ENCODE peak calls at places on chromosome 13, in five cellular contexts. P, E, B, L and T are unnamed samples.

GRCh38 chr13:45838171-45838745 is 13.3 kb downstream of the SIAH3 start:
- DNase-seq in L (no peak), E (no peak), B (no peak), P (no peak), T (no peak)

GRCh38 chr13:62544928-62545327 is 1129.3 kb upstream of the PCDH20 start:
- DNase-seq in L (no peak), B (no peak), E (no peak), P (no peak), T (no peak)

GRCh38 chr13:77928909-77929308 is 10.3 kb upstream of the EDNRB start:
- DNase-seq in E (no peak), B (no peak), P (no peak), L (no peak), T (no peak)

GRCh38 chr13:114202581-114202980 is 23.5 kb downstream of the CFAP97D2 start:
- DNase-seq in L (no peak), B (no peak), E (no peak), P (no peak), T (no peak)

GRCh38 chr13:96053003-96053703 is at the start of gene UGGT2:
- DNase-seq in L (no peak), B (peak; percentile 99), P (peak; percentile 91), E (peak; percentile 96), T (peak; percentile 96)

GRCh38 chr13:30043631-30043925 is 193.2 kb upstream of the UBL3 start:
- DNase-seq in B (no peak), E (no peak), P (no peak), L (no peak), T (no peak)

GRCh38 chr13:100520936-100521765 is 67.4 kb downstream of the GGACT start:
- DNase-seq in P (no peak), B (no peak), E (no peak), L (no peak), T (no peak)

GRCh38 chr13:63287926-63288325 is 1872.3 kb upstream of the PCDH20 start:
- DNase-seq in E (no peak), L (no peak), P (no peak), B (no peak), T (no peak)

GRCh38 chr13:27917121-27917947 is 2.5 kb upstream of the PDX1 start:
- DNase-seq in E (no peak), B (no peak), P (no peak), L (no peak), T (no peak)

GRCh38 chr13:94858856-94859811 is 146.8 kb upstream of the SOX21 start:
- DNase-seq in L (no peak), E (peak; percentile 67), B (peak; percentile 76), P (no peak), T (peak; percentile 66)

GRCh38 chr13:49214917-49215376 is 5.2 kb upstream of the MLNR start:
- DNase-seq in L (peak; percentile 23), E (no peak), B (peak; percentile 52), P (peak; percentile 19), T (no peak)

GRCh38 chr13:44120814-44121505 is 241.3 kb downstream of the LACC1 start:
- DNase-seq in L (no peak), E (no peak), B (no peak), P (no peak), T (no peak)

GRCh38 chr13:91187522-91187921 is 160.0 kb upstream of the MIR17HG start:
- DNase-seq in E (no peak), L (no peak), P (no peak), B (no peak), T (no peak)

GRCh38 chr13:74197686-74198085 is 63.5 kb upstream of the KLF12 start:
- DNase-seq in P (no peak), B (no peak), L (no peak), E (no peak), T (no peak)

GRCh38 chr13:73985789-73986188 is 148.4 kb downstream of the KLF12 start:
- DNase-seq in B (no peak), E (no peak), L (no peak), P (no peak), T (no peak)

GRCh38 chr13:20359335-20359734 is 127.2 kb upstream of the GJB6 start:
- DNase-seq in B (no peak), L (no peak), P (peak; percentile 6), E (no peak), T (no peak)

GRCh38 chr13:44575741-44576395 is at the start of gene TSC22D1:
- DNase-seq in E (peak; percentile 42), L (peak; percentile 72), P (no peak), B (peak; percentile 80), T (peak; percentile 75)

GRCh38 chr13:52808842-52809219 is 39.6 kb downstream of the PCDH8 start:
- DNase-seq in E (no peak), B (no peak), P (no peak), L (no peak), T (no peak)

GRCh38 chr13:40060318-40061007 is 405.0 kb downstream of the COG6 start:
- DNase-seq in L (no peak), B (peak; percentile 61), E (peak; percentile 46), P (no peak), T (peak; percentile 46)
- H3K27ac ChIP-seq in L (no peak overlapping the region), B (no peak overlapping the region), E (no peak overlapping the region), P (no peak overlapping the region), T (no peak overlapping the region)

GRCh38 chr13:25677956-25678355 is 306.2 kb downstream of the ATP8A2 start:
- DNase-seq in E (no peak), L (no peak), P (no peak), B (no peak), T (no peak)

GRCh38 chr13:25679154-25679553 is 307.4 kb downstream of the ATP8A2 start:
- DNase-seq in E (no peak), P (no peak), L (no peak), B (no peak), T (no peak)

GRCh38 chr13:25678398-25678797 is 306.6 kb downstream of the ATP8A2 start:
- DNase-seq in B (no peak), E (no peak), L (peak; percentile 5), P (no peak), T (no peak)

GRCh38 chr13:25682221-25682620 is 310.4 kb downstream of the ATP8A2 start:
- DNase-seq in E (no peak), L (no peak), B (no peak), P (no peak), T (no peak)

DNA sequence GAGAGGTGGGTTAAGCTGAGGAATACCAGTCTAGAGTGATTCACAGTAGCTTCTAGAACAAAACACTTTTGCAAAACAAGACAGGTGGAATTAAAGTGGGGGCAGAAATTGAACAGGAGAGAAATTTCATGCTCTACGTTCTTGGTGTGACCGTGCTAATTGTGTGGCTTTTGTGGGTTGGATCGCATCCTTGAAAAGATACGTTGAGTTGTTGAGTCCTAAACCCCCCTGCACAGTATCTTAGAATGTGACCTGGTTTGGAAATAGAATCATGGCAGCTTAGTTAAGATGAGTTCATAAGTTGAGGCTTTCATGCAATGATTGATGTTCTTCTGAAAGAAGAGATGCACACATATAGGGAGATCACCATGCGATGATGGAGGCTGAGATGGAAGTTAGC is 308.2 kb downstream of the ATP8A2 start:
- DNase-seq in L (no peak), P (no peak), E (no peak), B (no peak), T (no peak)
- H3K27ac ChIP-seq in L (no peak overlapping the region), P (no peak overlapping the region), E (no peak overlapping the region), B (no peak overlapping the region), T (no peak overlapping the region)

DNA sequence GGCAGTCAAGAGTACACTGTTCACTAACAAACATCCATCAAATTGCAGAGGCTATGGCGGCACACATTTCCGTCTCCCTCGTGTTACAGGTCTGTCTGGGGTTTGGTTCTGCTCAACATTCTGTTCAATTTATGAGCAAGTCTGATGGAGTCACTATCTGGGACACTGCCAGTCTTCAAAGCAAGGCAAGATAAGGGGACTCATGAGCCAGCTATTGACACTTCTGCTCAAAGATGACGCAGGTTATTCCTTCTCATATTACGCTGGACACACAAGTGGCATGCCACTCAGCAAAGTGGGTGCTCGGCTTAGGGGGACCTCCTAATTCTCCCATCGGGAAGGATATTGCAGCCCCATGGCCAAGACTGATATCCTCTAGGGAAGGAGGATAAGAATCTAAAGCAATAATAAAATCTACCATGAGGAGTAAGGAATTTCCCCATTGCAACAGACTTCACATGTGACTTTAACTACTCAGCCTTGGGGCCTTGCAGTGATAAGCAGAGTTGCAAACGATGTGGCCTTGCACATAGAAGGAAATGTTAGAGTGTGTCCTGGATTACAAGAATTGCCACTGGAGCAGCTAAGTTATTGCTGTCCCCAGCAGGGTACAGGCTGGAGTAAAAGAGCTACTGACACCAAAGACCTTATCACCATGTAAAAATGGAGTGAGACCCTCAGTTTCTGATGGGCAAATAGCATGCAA is 306.2 kb downstream of the IRS2 start:
- DNase-seq in B (no peak), L (no peak), P (no peak), E (no peak), T (no peak)
- H3K27ac ChIP-seq in B (peak overlapping the region; percentile 20), L (no peak overlapping the region), P (no peak overlapping the region), E (no peak overlapping the region), T (no peak overlapping the region)

GRCh38 chr13:98264877-98265276 is 87.8 kb upstream of the RNF113B start:
- DNase-seq in B (no peak), L (no peak), E (no peak), P (no peak), T (no peak)

GRCh38 chr13:98265669-98266551 is 88.8 kb upstream of the RNF113B start:
- DNase-seq in P (no peak), L (no peak), E (no peak), B (no peak), T (no peak)

GRCh38 chr13:98269386-98269785 is 92.3 kb upstream of the RNF113B start:
- DNase-seq in E (no peak), P (no peak), B (no peak), L (no peak), T (no peak)

GRCh38 chr13:98263841-98264240 is 86.8 kb upstream of the RNF113B start:
- DNase-seq in P (no peak), B (no peak), L (no peak), E (no peak), T (no peak)

DNA sequence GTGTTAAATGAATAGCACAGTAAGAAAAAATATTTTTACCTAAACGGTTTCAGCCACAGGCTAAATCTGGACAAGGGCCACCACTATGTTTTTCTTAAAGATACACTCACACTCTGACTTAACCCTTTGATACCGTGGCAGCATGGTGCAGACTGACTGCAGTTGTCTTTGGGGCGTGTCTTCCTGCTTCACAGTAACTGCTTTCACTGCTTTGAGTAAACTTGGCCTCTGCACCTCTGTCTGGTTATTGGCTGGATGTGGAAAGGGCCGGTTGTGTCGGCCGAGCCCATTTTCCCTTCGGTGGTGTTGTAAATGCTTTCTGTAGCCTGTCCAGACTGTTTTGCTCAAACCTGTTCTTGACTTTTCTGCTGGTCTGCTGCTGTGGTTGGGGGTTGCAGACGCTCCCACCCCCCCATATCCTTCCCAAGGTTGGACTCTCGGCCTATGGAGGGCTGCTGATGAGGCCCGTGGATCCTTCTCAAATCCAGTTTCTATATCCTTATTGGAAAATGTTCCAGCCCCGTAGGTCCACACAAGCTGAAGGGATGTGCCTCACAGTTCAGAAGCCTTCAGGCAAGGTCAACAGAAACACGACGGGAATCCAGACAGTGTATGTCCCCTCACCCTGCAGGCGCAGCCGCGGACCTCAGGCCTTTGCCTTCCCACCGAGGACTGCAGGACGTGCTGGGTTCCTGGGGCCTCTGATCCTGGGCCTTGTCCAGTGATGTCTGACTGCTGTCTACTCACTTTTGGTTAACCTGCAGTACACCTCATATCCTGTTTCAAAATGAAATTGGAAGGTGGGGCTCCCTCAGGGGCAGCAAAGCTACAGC is 90.2 kb upstream of the RNF113B start:
- DNase-seq in E (no peak), B (peak; percentile 46), P (no peak), L (no peak), T (no peak)
- H3K27ac ChIP-seq in E (peak overlapping the region; percentile 12), B (no peak overlapping the region), P (no peak overlapping the region), L (no peak overlapping the region), T (no peak overlapping the region)

GRCh38 chr13:99308481-99309087 is 1.4 kb upstream of the GPR183 start:
- DNase-seq in P (no peak), E (no peak), B (no peak), L (no peak), T (no peak)
- H3K27ac ChIP-seq in P (peak overlapping the region; percentile 39), E (no peak overlapping the region), B (no peak overlapping the region), L (no peak overlapping the region), T (peak overlapping the region; percentile 85)